ENCODE peak calls at places on chromosomes 3 and 15, in nine cellular contexts. R is ureter; P is naive thymus-derived CD8-positive, alpha-beta T cell; Y is OCI-M1; I is AG09319; X is stimulated activated CD4-positive, alpha-beta T cell treated with anti-CD3 and anti-CD28 coated beads, Interleukin-4, amount 100 ng/mL, for 48 hours; F is adrenal gland; U is activated CD4-positive, alpha-beta T cell treated with anti-CD3 and anti-CD28 coated beads, Interleukin-2, amount 50 U/mL, for 1 hour; K is hypothalamus. E is an unnamed sample.

GRCh38 chr3:142647856-142648255 is 51.7 kb downstream of the PLS1 start:
- DNase-seq in K (no peak), R (no peak), Y (no peak), P (no peak), X (no peak), U (no peak), I (no peak), F (no peak), E (no peak)

GRCh38 chr15:71716990-71717389 is 93.4 kb upstream of the NR2E3 start:
- DNase-seq in R (no peak), Y (no peak), I (no peak), U (no peak), F (no peak), K (no peak), P (no peak), X (no peak), E (no peak)

GRCh38 chr3:156216216-156216615 is 95.8 kb downstream of the KCNAB1 start:
- DNase-seq in R (no peak), K (no peak), Y (no peak), X (no peak), P (no peak), I (no peak), F (no peak), U (no peak), E (no peak)

GRCh38 chr3:139468407-139468806 is 7.9 kb downstream of the RBP2 start:
- DNase-seq in K (no peak), I (no peak), F (peak; percentile 60), P (no peak), Y (no peak), X (no peak), U (no peak), R (no peak), E (no peak)

GRCh38 chr15:77853008-77853328 is 220.3 kb upstream of the LINGO1 start:
- DNase-seq in U (no peak), K (no peak), Y (no peak), P (no peak), I (no peak), X (no peak), F (no peak), R (no peak), E (no peak)

GRCh38 chr15:74245342-74245931 is 9.3 kb downstream of the CCDC33 start:
- DNase-seq in Y (no peak), R (no peak), X (peak; percentile 2), K (peak; percentile 61), U (no peak), P (peak; percentile 43), I (no peak), F (no peak), E (peak; percentile 36)

GRCh38 chr3:101638262-101638745 is 38.6 kb downstream of the ZBTB11 start:
- DNase-seq in K (no peak), Y (peak; percentile 53), P (no peak), R (no peak), U (no peak), X (no peak), F (no peak), I (no peak), E (no peak)

GRCh38 chr3:196793224-196793623 is 53.6 kb downstream of the PAK2 start:
- DNase-seq in K (no peak), X (no peak), F (no peak), Y (no peak), R (no peak), P (no peak), I (peak; percentile 42), U (no peak), E (no peak)

GRCh38 chr3:177731644-177732268 is 534.5 kb upstream of the TBL1XR1 start:
- DNase-seq in R (no peak), F (no peak), P (no peak), U (no peak), X (no peak), Y (no peak), I (peak; percentile 78), K (no peak), E (no peak)

GRCh38 chr3:139329364-139329850 is 14.4 kb upstream of the MRPS22 start:
- DNase-seq in I (peak; percentile 56), P (peak; percentile 77), K (peak; percentile 47), F (peak; percentile 91), U (peak; percentile 85), Y (peak; percentile 96), X (peak; percentile 87), R (peak; percentile 89), E (peak; percentile 53)

GRCh38 chr15:47727676-47728075 is 10.4 kb downstream of the SEMA6D start:
- DNase-seq in R (no peak), I (no peak), F (no peak), Y (no peak), P (no peak), U (no peak), X (no peak), K (no peak), E (no peak)

GRCh38 chr3:131387796-131388195 is 6.2 kb downstream of the NUDT16 start:
- DNase-seq in R (no peak), K (no peak), X (no peak), U (no peak), I (no peak), Y (no peak), F (no peak), P (no peak), E (no peak)

GRCh38 chr3:146262711-146263110 is 11.8 kb upstream of the PLSCR4 start:
- DNase-seq in Y (no peak), X (no peak), K (no peak), U (no peak), I (no peak), F (no peak), P (no peak), R (no peak), E (no peak)

GRCh38 chr3:57446318-57446841 is 97.8 kb downstream of the DNAH12 start:
- DNase-seq in I (peak; percentile 42), K (no peak), R (no peak), Y (peak; percentile 54), P (no peak), F (peak; percentile 46), U (no peak), X (no peak), E (no peak)

GRCh38 chr3:147411235-147411607 is 2.1 kb downstream of the ZIC1 start:
- DNase-seq in K (no peak), Y (no peak), R (no peak), P (no peak), U (no peak), I (no peak), F (no peak), X (no peak), E (no peak)

GRCh38 chr15:66955871-66956585 is 109.4 kb upstream of the SMAD3 start:
- DNase-seq in I (no peak), P (no peak), X (no peak), K (no peak), U (no peak), Y (no peak), F (no peak), R (no peak), E (no peak)

GRCh38 chr3:45951946-45952345 is 8.7 kb downstream of the CXCR6 start:
- DNase-seq in K (no peak), X (no peak), Y (no peak), P (no peak), R (no peak), F (no peak), U (no peak), I (no peak), E (no peak)

GRCh38 chr3:123883656-123884257 is 375 bp downstream of the MYLK start:
- DNase-seq in K (no peak), I (no peak), U (no peak), P (no peak), Y (no peak), F (peak; percentile 22), R (no peak), X (no peak), E (no peak)